ENCODE peak calls at places on chromosomes 4 and X, in ten cellular contexts. W is suprapubic skin; Q is NCI-H2081; A is effector memory CD4-positive, alpha-beta T cell; Z is GM06990; F is activated T-helper 1 cell treated with anti-CD3 and anti-CD28 coated beads, Interleukin-2, amount 50 U/mL, for 16 hours; Y is stromal cell of bone marrow; C is stimulated activated CD4-positive, alpha-beta T cell treated with anti-CD3 and anti-CD28 coated beads, Interleukin-2, amount 100 ng/mL, for 24 hours; P is ACHN; V is neural crest cell. D is an unnamed sample.

GRCh38 chrX:150887906-150888465 is 10.5 kb downstream of the CD99L2 start:
- DNase-seq in W (no peak), Q (no peak), A (no peak), Z (no peak), F (no peak), Y (no peak), C (no peak), P (no peak), V (no peak), D (no peak)

GRCh38 chr4:87078987-87079469 is 141.4 kb downstream of the KLHL8 start:
- DNase-seq in W (peak), Q (no peak), A (no peak), Z (no peak), F (no peak), Y (peak), C (no peak), P (no peak), V (no peak), D (no peak)

GRCh38 chr4:182306792-182307507 is 63.7 kb downstream of the TENM3 start:
- DNase-seq in W (no peak), Q (peak), A (no peak), Z (no peak), F (no peak), Y (no peak), C (no peak), P (no peak), V (no peak), D (no peak)

GRCh38 chrX:103742339-103742738 is 31.6 kb downstream of the TMEM31 start:
- DNase-seq in W (no peak), Q (no peak), A (no peak), Z (no peak), F (no peak), Y (no peak), C (no peak), P (no peak), V (no peak), D (no peak)

GRCh38 chr4:76546282-76547166 is 111.5 kb downstream of the SHROOM3 start:
- DNase-seq in W (no peak), Q (no peak), A (no peak), Z (no peak), F (no peak), Y (peak), C (no peak), P (peak), V (no peak), D (no peak)

GRCh38 chrX:40867352-40867751 is 132.0 kb upstream of the MED14 start:
- DNase-seq in W (no peak), Q (no peak), A (no peak), Z (no peak), F (no peak), Y (no peak), C (no peak), P (peak), V (no peak), D (no peak)

GRCh38 chrX:39859991-39860861 is 237.5 kb downstream of the BCOR start:
- DNase-seq in W (no peak), Q (no peak), A (peak), Z (peak), F (peak), Y (no peak), C (peak), P (no peak), V (no peak), D (no peak)

GRCh38 chrX:9555354-9555753 is 90.5 kb downstream of the TBL1X start:
- DNase-seq in W (no peak), Q (no peak), A (no peak), Z (no peak), F (no peak), Y (no peak), C (no peak), P (no peak), V (no peak), D (no peak)

GRCh38 chrX:6226053-6226645 is 2.5 kb downstream of the NLGN4X start:
- DNase-seq in W (no peak), Q (no peak), A (no peak), Z (peak), F (no peak), Y (no peak), C (no peak), P (no peak), V (peak), D (no peak)

GRCh38 chr4:54439831-54440243 is 210.7 kb downstream of the PDGFRA start:
- DNase-seq in W (peak), Q (no peak), A (no peak), Z (peak), F (no peak), Y (peak), C (no peak), P (peak), V (no peak), D (no peak)

GRCh38 chrX:101287402-101287801 is 3.7 kb downstream of the TAF7L start:
- DNase-seq in W (no peak), Q (peak), A (no peak), Z (no peak), F (no peak), Y (peak), C (no peak), P (peak), V (peak), D (peak)

GRCh38 chr4:157170321-157170720 is 50.2 kb upstream of the GRIA2 start:
- DNase-seq in W (no peak), Q (no peak), A (no peak), Z (no peak), F (no peak), Y (peak), C (no peak), P (no peak), V (no peak), D (no peak)

D was measured in NCI-H187.